ENCODE peak calls at places on chromosomes 16 and 17, in eight cellular contexts. One of them, this sample, is unnamed.

GRCh38 chr17:21041753-21042433 is 918 bp downstream of the USP22 start:
- DNase-seq in uterus: peak
- DNase-seq in transverse colon: peak
- DNase-seq in lung: peak
- DNase-seq in kidney: peak
- DNase-seq in neural crest cell: peak
- DNase-seq in heart right ventricle: peak
- DNase-seq in IMR-90: peak
- DNase-seq in this sample: peak

GRCh38 chr17:35726609-35727460 is 4.6 kb upstream of the RASL10B start:
- DNase-seq in uterus: peak
- DNase-seq in transverse colon: peak
- DNase-seq in lung: no peak
- DNase-seq in kidney: peak
- DNase-seq in neural crest cell: no peak
- DNase-seq in heart right ventricle: peak
- DNase-seq in IMR-90: peak
- DNase-seq in this sample: peak

GRCh38 chr17:9050801-9051401 is 29.6 kb downstream of the NTN1 start:
- DNase-seq in uterus: no peak
- DNase-seq in transverse colon: no peak
- DNase-seq in lung: peak
- DNase-seq in kidney: no peak
- DNase-seq in neural crest cell: no peak
- DNase-seq in heart right ventricle: no peak
- DNase-seq in IMR-90: no peak
- DNase-seq in this sample: no peak

GRCh38 chr17:5582177-5582885 is 2.0 kb downstream of the NLRP1 start:
- DNase-seq in uterus: no peak
- DNase-seq in transverse colon: no peak
- DNase-seq in lung: no peak
- DNase-seq in kidney: no peak
- DNase-seq in neural crest cell: no peak
- DNase-seq in heart right ventricle: no peak
- DNase-seq in IMR-90: no peak
- DNase-seq in this sample: no peak

GRCh38 chr17:39808409-39808997 is 55.6 kb downstream of the IKZF3 start:
- DNase-seq in uterus: no peak
- DNase-seq in transverse colon: no peak
- DNase-seq in lung: no peak
- DNase-seq in kidney: no peak
- DNase-seq in neural crest cell: no peak
- DNase-seq in heart right ventricle: no peak
- DNase-seq in IMR-90: no peak
- DNase-seq in this sample: no peak

GRCh38 chr17:8080799-8081219 is 6.7 kb downstream of the ALOX12B start:
- DNase-seq in uterus: no peak
- DNase-seq in transverse colon: no peak
- DNase-seq in lung: no peak
- DNase-seq in kidney: peak
- DNase-seq in neural crest cell: no peak
- DNase-seq in heart right ventricle: no peak
- DNase-seq in IMR-90: no peak
- DNase-seq in this sample: no peak

GRCh38 chr16:8295436-8295835 is 294.9 kb downstream of the TMEM114 start:
- DNase-seq in uterus: no peak
- DNase-seq in transverse colon: no peak
- DNase-seq in lung: no peak
- DNase-seq in kidney: no peak
- DNase-seq in neural crest cell: no peak
- DNase-seq in heart right ventricle: no peak
- DNase-seq in IMR-90: no peak
- DNase-seq in this sample: no peak

GRCh38 chr16:74744566-74744965 is 30.1 kb downstream of the FA2H start:
- DNase-seq in uterus: no peak
- DNase-seq in transverse colon: no peak
- DNase-seq in lung: no peak
- DNase-seq in kidney: no peak
- DNase-seq in neural crest cell: no peak
- DNase-seq in heart right ventricle: no peak
- DNase-seq in IMR-90: no peak
- DNase-seq in this sample: no peak

GRCh38 chr16:65122974-65123845 is 1.3 kb upstream of the CDH11 start:
- DNase-seq in uterus: peak
- DNase-seq in transverse colon: peak
- DNase-seq in lung: peak
- DNase-seq in kidney: peak
- DNase-seq in neural crest cell: peak
- DNase-seq in heart right ventricle: peak
- DNase-seq in IMR-90: peak
- DNase-seq in this sample: peak

GRCh38 chr17:76696763-76697701 is 13.7 kb downstream of the MXRA7 start:
- DNase-seq in uterus: no peak
- DNase-seq in transverse colon: no peak
- DNase-seq in lung: no peak
- DNase-seq in kidney: peak
- DNase-seq in neural crest cell: no peak
- DNase-seq in heart right ventricle: peak
- DNase-seq in IMR-90: no peak
- DNase-seq in this sample: no peak

GRCh38 chr17:5272313-5272712 is 9.8 kb upstream of the RABEP1 start:
- DNase-seq in uterus: no peak
- DNase-seq in transverse colon: no peak
- DNase-seq in lung: no peak
- DNase-seq in kidney: no peak
- DNase-seq in neural crest cell: no peak
- DNase-seq in heart right ventricle: no peak
- DNase-seq in IMR-90: no peak
- DNase-seq in this sample: no peak

GRCh38 chr16:66359811-66360608 is 6.5 kb upstream of the CDH5 start:
- DNase-seq in uterus: peak
- DNase-seq in transverse colon: no peak
- DNase-seq in lung: no peak
- DNase-seq in kidney: no peak
- DNase-seq in neural crest cell: no peak
- DNase-seq in heart right ventricle: peak
- DNase-seq in IMR-90: no peak
- DNase-seq in this sample: no peak

GRCh38 chr17:29123111-29123510 is 57.1 kb downstream of the MYO18A start:
- DNase-seq in uterus: no peak
- DNase-seq in transverse colon: no peak
- DNase-seq in lung: no peak
- DNase-seq in kidney: no peak
- DNase-seq in neural crest cell: no peak
- DNase-seq in heart right ventricle: no peak
- DNase-seq in IMR-90: no peak
- DNase-seq in this sample: no peak

GRCh38 chr17:35312790-35313711 is 60.4 kb downstream of the SLFN11 start:
- DNase-seq in uterus: peak
- DNase-seq in transverse colon: peak
- DNase-seq in lung: peak
- DNase-seq in kidney: peak
- DNase-seq in neural crest cell: peak
- DNase-seq in heart right ventricle: peak
- DNase-seq in IMR-90: peak
- DNase-seq in this sample: peak

GRCh38 chr16:760498-761343 is at the start of gene MSLN:
- DNase-seq in uterus: peak
- DNase-seq in transverse colon: no peak
- DNase-seq in lung: peak
- DNase-seq in kidney: peak
- DNase-seq in neural crest cell: no peak
- DNase-seq in heart right ventricle: no peak
- DNase-seq in IMR-90: no peak
- DNase-seq in this sample: no peak

GRCh38 chr16:64144612-64145011 is 977.3 kb downstream of the CDH11 start:
- DNase-seq in uterus: no peak
- DNase-seq in transverse colon: no peak
- DNase-seq in lung: no peak
- DNase-seq in kidney: no peak
- DNase-seq in neural crest cell: no peak
- DNase-seq in heart right ventricle: no peak
- DNase-seq in IMR-90: no peak
- DNase-seq in this sample: no peak

GRCh38 chr17:78343099-78343432 is 16.8 kb downstream of the SOCS3 start:
- DNase-seq in uterus: peak
- DNase-seq in transverse colon: peak
- DNase-seq in lung: peak
- DNase-seq in kidney: peak
- DNase-seq in neural crest cell: no peak
- DNase-seq in heart right ventricle: peak
- DNase-seq in IMR-90: peak
- DNase-seq in this sample: peak

DNA sequence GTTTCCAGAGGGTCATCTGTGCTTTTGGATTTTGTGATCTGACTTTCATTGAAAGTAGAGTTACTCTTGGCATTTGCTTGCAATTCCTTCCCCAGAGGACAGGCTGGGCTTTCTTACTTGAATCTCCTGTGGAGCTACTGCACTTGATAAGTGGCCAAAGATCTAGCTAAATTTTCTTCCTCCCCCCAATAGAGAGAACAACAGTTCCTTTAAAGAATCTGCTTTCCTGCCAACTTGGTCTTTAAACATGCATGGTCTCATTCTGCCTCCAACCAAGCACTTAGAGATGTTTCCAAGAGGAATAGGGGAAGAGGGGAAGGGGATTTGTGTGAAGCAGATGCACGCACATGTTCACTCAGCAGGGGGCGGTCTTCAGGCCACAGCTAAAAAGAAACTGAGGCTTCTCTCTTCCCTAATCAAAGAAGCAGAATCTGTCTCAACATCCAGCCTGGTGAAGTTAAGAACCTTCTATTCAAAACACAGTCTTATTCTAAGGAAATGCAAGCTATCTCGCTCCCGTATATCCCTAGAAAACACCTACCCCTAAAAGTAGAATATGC is 229.6 kb downstream of the ZFHX3 start:
- DNase-seq in uterus: no peak
- DNase-seq in transverse colon: no peak
- DNase-seq in lung: no peak
- DNase-seq in kidney: no peak
- DNase-seq in neural crest cell: no peak
- DNase-seq in heart right ventricle: no peak
- DNase-seq in IMR-90: no peak
- DNase-seq in this sample: no peak
- TF ChIP-seq CTCF in uterus: no peak
- TF ChIP-seq CTCF in transverse colon: no peak
- TF ChIP-seq CTCF in lung: no peak
- TF ChIP-seq CTCF in kidney: no peak
- TF ChIP-seq CTCF in neural crest cell: peak
- TF ChIP-seq CTCF in heart right ventricle: no peak
- TF ChIP-seq CTCF in IMR-90: peak
- TF ChIP-seq CTCF in this sample: no peak

GRCh38 chr16:56320081-56320480 is 105.3 kb downstream of the AMFR start:
- DNase-seq in uterus: no peak
- DNase-seq in transverse colon: no peak
- DNase-seq in lung: no peak
- DNase-seq in kidney: no peak
- DNase-seq in neural crest cell: no peak
- DNase-seq in heart right ventricle: no peak
- DNase-seq in IMR-90: no peak
- DNase-seq in this sample: no peak
- TF ChIP-seq CTCF in uterus: no peak
- TF ChIP-seq CTCF in transverse colon: no peak
- TF ChIP-seq CTCF in lung: no peak
- TF ChIP-seq CTCF in kidney: no peak
- TF ChIP-seq CTCF in neural crest cell: no peak
- TF ChIP-seq CTCF in heart right ventricle: no peak
- TF ChIP-seq CTCF in IMR-90: no peak
- TF ChIP-seq CTCF in this sample: no peak

GRCh38 chr17:41810659-41811548 is 845 bp downstream of the P3H4 start:
- DNase-seq in uterus: no peak
- DNase-seq in transverse colon: peak
- DNase-seq in lung: no peak
- DNase-seq in kidney: peak
- DNase-seq in neural crest cell: no peak
- DNase-seq in heart right ventricle: no peak
- DNase-seq in IMR-90: no peak
- DNase-seq in this sample: no peak

GRCh38 chr17:41813039-41813680 is 356 bp downstream of the FKBP10 start:
- DNase-seq in uterus: no peak
- DNase-seq in transverse colon: no peak
- DNase-seq in lung: no peak
- DNase-seq in kidney: no peak
- DNase-seq in neural crest cell: no peak
- DNase-seq in heart right ventricle: no peak
- DNase-seq in IMR-90: no peak
- DNase-seq in this sample: no peak

GRCh38 chr17:41813699-41814124 is 908 bp downstream of the FKBP10 start:
- DNase-seq in uterus: no peak
- DNase-seq in transverse colon: no peak
- DNase-seq in lung: no peak
- DNase-seq in kidney: no peak
- DNase-seq in neural crest cell: no peak
- DNase-seq in heart right ventricle: no peak
- DNase-seq in IMR-90: no peak
- DNase-seq in this sample: no peak

GRCh38 chr17:41811549-41812175 is at the start of gene P3H4:
- DNase-seq in uterus: peak
- DNase-seq in transverse colon: peak
- DNase-seq in lung: peak
- DNase-seq in kidney: peak
- DNase-seq in neural crest cell: peak
- DNase-seq in heart right ventricle: peak
- DNase-seq in IMR-90: peak
- DNase-seq in this sample: peak

GRCh38 chr17:41812176-41813038 is at the start of gene FKBP10:
- DNase-seq in uterus: peak
- DNase-seq in transverse colon: peak
- DNase-seq in lung: no peak
- DNase-seq in kidney: peak
- DNase-seq in neural crest cell: peak
- DNase-seq in heart right ventricle: peak
- DNase-seq in IMR-90: peak
- DNase-seq in this sample: peak
- TF ChIP-seq CTCF in uterus: no peak
- TF ChIP-seq CTCF in transverse colon: no peak
- TF ChIP-seq CTCF in lung: no peak
- TF ChIP-seq CTCF in kidney: no peak
- TF ChIP-seq CTCF in neural crest cell: no peak
- TF ChIP-seq CTCF in heart right ventricle: no peak
- TF ChIP-seq CTCF in IMR-90: no peak
- TF ChIP-seq CTCF in this sample: no peak

GRCh38 chr16:4556112-4556511 is at the start of gene C16orf96:
- DNase-seq in uterus: no peak
- DNase-seq in transverse colon: no peak
- DNase-seq in lung: peak
- DNase-seq in kidney: no peak
- DNase-seq in neural crest cell: no peak
- DNase-seq in heart right ventricle: no peak
- DNase-seq in IMR-90: no peak
- DNase-seq in this sample: no peak

GRCh38 chr16:4561565-4561964 is 5.4 kb downstream of the C16orf96 start:
- DNase-seq in uterus: no peak
- DNase-seq in transverse colon: no peak
- DNase-seq in lung: no peak
- DNase-seq in kidney: no peak
- DNase-seq in neural crest cell: peak
- DNase-seq in heart right ventricle: no peak
- DNase-seq in IMR-90: no peak
- DNase-seq in this sample: no peak

GRCh38 chr16:4556580-4556979 is 440 bp downstream of the C16orf96 start:
- DNase-seq in uterus: no peak
- DNase-seq in transverse colon: no peak
- DNase-seq in lung: no peak
- DNase-seq in kidney: no peak
- DNase-seq in neural crest cell: no peak
- DNase-seq in heart right ventricle: no peak
- DNase-seq in IMR-90: no peak
- DNase-seq in this sample: no peak

GRCh38 chr16:4558026-4558425 is 1.9 kb downstream of the C16orf96 start:
- DNase-seq in uterus: no peak
- DNase-seq in transverse colon: no peak
- DNase-seq in lung: no peak
- DNase-seq in kidney: no peak
- DNase-seq in neural crest cell: no peak
- DNase-seq in heart right ventricle: no peak
- DNase-seq in IMR-90: no peak
- DNase-seq in this sample: no peak
- TF ChIP-seq CTCF in uterus: no peak
- TF ChIP-seq CTCF in transverse colon: no peak
- TF ChIP-seq CTCF in lung: no peak
- TF ChIP-seq CTCF in kidney: no peak
- TF ChIP-seq CTCF in neural crest cell: no peak
- TF ChIP-seq CTCF in heart right ventricle: no peak
- TF ChIP-seq CTCF in IMR-90: no peak
- TF ChIP-seq CTCF in this sample: no peak

This sample was measured in AG09319.